ENCODE peak calls at places on chromosomes 13 and 19, in five cellular contexts. I is DMS 273 treated with DMSO at 0.1 percent for 48 hours; K is stimulated activated CD4-positive, alpha-beta T cell treated with anti-CD3 and anti-CD28 coated beads, Interleukin-12 subunit alpha, Interleukin-12 subunit beta, amount 100 ng/mL, for 4 hours; F is mucosa of descending colon; M is NAMALWA. N is an unnamed sample.

GRCh38 chr13:59413121-59413520 is 750.6 kb downstream of the DIAPH3 start:
- DNase-seq in I (no peak), K (no peak), F (no peak), M (no peak), N (no peak)

GRCh38 chr13:35727881-35728280 is 251.4 kb upstream of the MAB21L1 start:
- DNase-seq in I (no peak), K (no peak), F (no peak), M (no peak), N (no peak)

GRCh38 chr13:66657165-66657895 is 572.8 kb downstream of the PCDH9 start:
- DNase-seq in I (peak), K (no peak), F (no peak), M (no peak), N (no peak)

GRCh38 chr13:95530178-95530577 is 22.3 kb upstream of the CLDN10 start:
- DNase-seq in I (peak), K (no peak), F (no peak), M (no peak), N (peak)

GRCh38 chr13:41562083-41562482 is 104.7 kb downstream of the RGCC start:
- DNase-seq in I (no peak), K (no peak), F (peak), M (no peak), N (no peak)

GRCh38 chr19:3852614-3853254 is 16.1 kb downstream of the ZFR2 start:
- DNase-seq in I (peak), K (peak), F (peak), M (peak), N (no peak)

GRCh38 chr19:49342291-49342721 is 7.1 kb downstream of the CD37 start:
- DNase-seq in I (no peak), K (no peak), F (no peak), M (no peak), N (no peak)

GRCh38 chr19:54674021-54674617 is 11.3 kb downstream of the LILRB4 start:
- DNase-seq in I (no peak), K (no peak), F (no peak), M (peak), N (peak)

GRCh38 chr19:38718747-38719543 is 25.3 kb downstream of the CAPN12 start:
- DNase-seq in I (no peak), K (no peak), F (no peak), M (no peak), N (peak)

GRCh38 chr19:372306-372890 is 27.8 kb upstream of the MIER2 start:
- DNase-seq in I (peak), K (no peak), F (peak), M (no peak), N (peak)

GRCh38 chr13:75255653-75256052 is 226.3 kb downstream of the TBC1D4 start:
- DNase-seq in I (no peak), K (no peak), F (no peak), M (no peak), N (peak)

GRCh38 chr19:23527797-23528196 is 132.5 kb upstream of the ZNF91 start:
- DNase-seq in I (no peak), K (no peak), F (no peak), M (peak), N (no peak)

GRCh38 chr13:75153834-75154233 is 328.1 kb downstream of the TBC1D4 start:
- DNase-seq in I (no peak), K (no peak), F (no peak), M (no peak), N (no peak)

GRCh38 chr19:32866061-32866460 is 3.5 kb downstream of the SLC7A9 start:
- DNase-seq in I (no peak), K (no peak), F (no peak), M (no peak), N (no peak)

GRCh38 chr19:58471736-58472135 is 4.4 kb upstream of the ZNF446 start:
- DNase-seq in I (no peak), K (no peak), F (no peak), M (no peak), N (no peak)

GRCh38 chr13:28754698-28755545 is 36.2 kb upstream of the SLC46A3 start:
- DNase-seq in I (peak), K (no peak), F (peak), M (peak), N (peak)

GRCh38 chr19:11410682-11411081 is 8.4 kb downstream of the RGL3 start:
- DNase-seq in I (no peak), K (no peak), F (no peak), M (no peak), N (no peak)

GRCh38 chr13:18954254-18954653 is 227.4 kb downstream of the TUBA3C start:
- DNase-seq in I (no peak), K (no peak), F (no peak), M (no peak), N (no peak)

GRCh38 chr19:1027953-1028902 is 1.8 kb downstream of the CNN2 start:
- DNase-seq in I (no peak), K (peak), F (peak), M (peak), N (peak)

GRCh38 chr13:86633346-86633745 is 834.1 kb upstream of the SLITRK6 start:
- DNase-seq in I (no peak), K (no peak), F (no peak), M (no peak), N (no peak)

GRCh38 chr19:46719629-46720515 is 3.0 kb upstream of the PRKD2 start:
- DNase-seq in I (no peak), K (no peak), F (no peak), M (no peak), N (no peak)

GRCh38 chr13:23985846-23986245 is 88.5 kb upstream of the C1QTNF9B start:
- DNase-seq in I (peak), K (no peak), F (no peak), M (no peak), N (no peak)

GRCh38 chr19:52188822-52189744 is 769 bp upstream of the PPP2R1A start:
- DNase-seq in I (peak), K (peak), F (peak), M (no peak), N (peak)

GRCh38 chr19:42488783-42489521 is 39.3 kb downstream of the CEACAM1 start:
- DNase-seq in I (no peak), K (no peak), F (no peak), M (no peak), N (no peak)

GRCh38 chr19:38650911-38651584 is 3.6 kb downstream of the ACTN4 start:
- DNase-seq in I (no peak), K (no peak), F (no peak), M (no peak), N (peak)

GRCh38 chr19:50792246-50792851 is 2.1 kb downstream of the ACP4 start:
- DNase-seq in I (no peak), K (no peak), F (no peak), M (no peak), N (no peak)

GRCh38 chr19:40365613-40366401 is 17.3 kb downstream of the PLD3 start:
- DNase-seq in I (no peak), K (peak), F (peak), M (no peak), N (peak)

GRCh38 chr13:85254641-85255040 is 544.6 kb downstream of the SLITRK6 start:
- DNase-seq in I (no peak), K (no peak), F (no peak), M (no peak), N (no peak)

GRCh38 chr19:8545743-8546142 is 31.5 kb downstream of the MYO1F start:
- DNase-seq in I (no peak), K (no peak), F (no peak), M (no peak), N (no peak)

GRCh38 chr13:25587581-25587980 is 215.8 kb downstream of the ATP8A2 start:
- DNase-seq in I (no peak), K (no peak), F (no peak), M (no peak), N (no peak)

GRCh38 chr19:5693195-5694166 is 3.4 kb downstream of the RPL36 start:
- DNase-seq in I (no peak), K (no peak), F (no peak), M (peak), N (no peak)

GRCh38 chr19:42961119-42961518 is 24.1 kb upstream of the PSG7 start:
- DNase-seq in I (no peak), K (no peak), F (no peak), M (no peak), N (no peak)

GRCh38 chr13:35954207-35954560 is 177.0 kb downstream of the DCLK1 start:
- DNase-seq in I (no peak), K (no peak), F (no peak), M (no peak), N (no peak)

GRCh38 chr13:43285891-43286602 is 262.7 kb downstream of the DNAJC15 start:
- DNase-seq in I (no peak), K (no peak), F (no peak), M (no peak), N (no peak)

GRCh38 chr19:56667311-56667870 is 4.2 kb downstream of the ZNF835 start:
- DNase-seq in I (no peak), K (no peak), F (no peak), M (no peak), N (no peak)

GRCh38 chr19:41362143-41362847 is 1.7 kb downstream of the B9D2 start:
- DNase-seq in I (no peak), K (no peak), F (peak), M (peak), N (no peak)

GRCh38 chr19:42563352-42564210 is 31.1 kb downstream of the CEACAM8 start:
- DNase-seq in I (peak), K (no peak), F (peak), M (peak), N (peak)

GRCh38 chr19:49851456-49852259 is 699 bp downstream of the PTOV1 start:
- DNase-seq in I (no peak), K (no peak), F (no peak), M (peak), N (peak)